ENCODE peak calls at places on chromosomes 16 and 17, in nine cellular contexts. A, O, F, Q, G, B, V, K and Z are unnamed samples.
A peak's percentile ranks its signal among the peaks of the same experiment; 100 is the strongest.

GRCh38 chr16:86690970-86691369 is 112.6 kb downstream of the FOXL1 start:
- DNase-seq in A (no peak), F (no peak), G (no peak), O (no peak), Q (no peak), V (no peak), K (no peak), B (no peak), Z (no peak)

GRCh38 chr17:36632916-36633846 is 31.8 kb downstream of the MRM1 start:
- DNase-seq in V (no peak), O (no peak), Q (no peak), F (no peak), G (no peak), A (no peak), B (no peak), K (no peak), Z (no peak)

GRCh38 chr17:76104140-76104895 is 731 bp upstream of the EXOC7 start:
- DNase-seq in A (no peak), B (no peak), F (no peak), Q (no peak), G (no peak), V (no peak), K (peak; percentile 23), O (no peak), Z (no peak)

GRCh38 chr16:3348547-3349167 is 7.0 kb upstream of the OR2C1 start:
- DNase-seq in F (no peak), Q (no peak), O (no peak), A (no peak), B (no peak), V (no peak), G (peak; percentile 9), K (no peak), Z (no peak)

GRCh38 chr17:68383443-68384321 is 73.6 kb downstream of the WIPI1 start:
- DNase-seq in V (peak; percentile 72), Q (no peak), O (no peak), G (no peak), B (no peak), K (no peak), F (no peak), A (no peak), Z (no peak)

GRCh38 chr16:54240180-54241125 is 46.1 kb downstream of the IRX3 start:
- DNase-seq in B (no peak), F (no peak), A (no peak), K (no peak), V (no peak), Q (no peak), G (no peak), O (no peak), Z (no peak)

GRCh38 chr16:72927199-72928088 is 120.5 kb downstream of the ZFHX3 start:
- DNase-seq in G (no peak), B (no peak), F (no peak), A (no peak), Q (peak; percentile 56), O (peak; percentile 73), V (no peak), K (no peak), Z (no peak)

GRCh38 chr17:83053021-83053778 is 26.2 kb upstream of the METRNL start:
- DNase-seq in K (no peak), F (peak; percentile 32), B (no peak), O (peak; percentile 47), A (no peak), V (no peak), Q (no peak), G (no peak), Z (no peak)

GRCh38 chr17:67180275-67180674 is 64.7 kb downstream of the HELZ start:
- DNase-seq in B (no peak), G (no peak), A (no peak), K (no peak), O (no peak), Q (no peak), V (no peak), F (no peak), Z (no peak)

GRCh38 chr16:20957153-20957552 is 56.6 kb downstream of the LYRM1 start:
- DNase-seq in K (no peak), G (no peak), V (no peak), O (no peak), Q (no peak), B (no peak), F (no peak), A (no peak), Z (no peak)

GRCh38 chr17:82520041-82520910 is 744 bp downstream of the FOXK2 start:
- DNase-seq in F (peak; percentile 46), O (no peak), A (no peak), K (peak; percentile 17), Q (no peak), B (no peak), G (peak; percentile 20), V (no peak), Z (no peak)

GRCh38 chr16:13298676-13299075 is 397.3 kb downstream of the SHISA9 start:
- DNase-seq in Q (no peak), G (no peak), A (no peak), F (no peak), B (no peak), K (no peak), O (no peak), V (no peak), Z (no peak)